ENCODE peak calls at places on chromosomes 7 and 10, in four cellular contexts. One of them, this sample, is unnamed.

GRCh38 chr7:104160375-104160774 is 47.4 kb downstream of the ORC5 start:
- DNase-seq in body of pancreas: no peak
- DNase-seq in testis: no peak
- DNase-seq in PC-9: no peak
- DNase-seq in this sample: peak; percentile 25

GRCh38 chr7:28033386-28033785 is 147.2 kb downstream of the JAZF1 start:
- DNase-seq in PC-9: peak; percentile 33
- DNase-seq in body of pancreas: no peak
- DNase-seq in testis: no peak
- DNase-seq in this sample: no peak

GRCh38 chr10:102773986-102774385 is 30.2 kb downstream of the WBP1L start:
- DNase-seq in body of pancreas: no peak
- DNase-seq in testis: no peak
- DNase-seq in PC-9: no peak
- DNase-seq in this sample: peak; percentile 27

GRCh38 chr10:87750001-87750651 is 67.9 kb downstream of the ATAD1 start:
- DNase-seq in body of pancreas: no peak
- DNase-seq in PC-9: no peak
- DNase-seq in testis: no peak
- DNase-seq in this sample: no peak

GRCh38 chr7:106840342-106840741 is 24.7 kb upstream of the PIK3CG start:
- DNase-seq in PC-9: no peak
- DNase-seq in testis: no peak
- DNase-seq in body of pancreas: no peak
- DNase-seq in this sample: no peak

GRCh38 chr7:92695308-92696261 is 105.4 kb upstream of the FAM133B start:
- DNase-seq in PC-9: peak; percentile 46
- DNase-seq in body of pancreas: peak; percentile 78
- DNase-seq in testis: peak; percentile 28
- DNase-seq in this sample: no peak

GRCh38 chr10:10527861-10528562 is 489.7 kb upstream of the CELF2 start:
- DNase-seq in body of pancreas: no peak
- DNase-seq in PC-9: no peak
- DNase-seq in testis: no peak
- DNase-seq in this sample: no peak

GRCh38 chr7:88455696-88456095 is 149.0 kb upstream of the STEAP4 start:
- DNase-seq in body of pancreas: no peak
- DNase-seq in testis: no peak
- DNase-seq in PC-9: peak; percentile 15
- DNase-seq in this sample: no peak

GRCh38 chr7:21939136-21939857 is 6.4 kb downstream of the CDCA7L start:
- DNase-seq in body of pancreas: no peak
- DNase-seq in PC-9: no peak
- DNase-seq in testis: no peak
- DNase-seq in this sample: no peak

GRCh38 chr7:46000513-46000912 is 79.4 kb upstream of the IGFBP3 start:
- DNase-seq in body of pancreas: no peak
- DNase-seq in PC-9: no peak
- DNase-seq in testis: no peak
- DNase-seq in this sample: no peak

GRCh38 chr10:30365278-30365677 is 16.2 kb upstream of the MTPAP start:
- DNase-seq in body of pancreas: no peak
- DNase-seq in testis: no peak
- DNase-seq in PC-9: peak; percentile 89
- DNase-seq in this sample: no peak

GRCh38 chr10:122504551-122504950 is 43.2 kb downstream of the HTRA1 start:
- DNase-seq in body of pancreas: peak; percentile 90
- DNase-seq in testis: peak; percentile 73
- DNase-seq in PC-9: peak; percentile 44
- DNase-seq in this sample: no peak

DNA sequence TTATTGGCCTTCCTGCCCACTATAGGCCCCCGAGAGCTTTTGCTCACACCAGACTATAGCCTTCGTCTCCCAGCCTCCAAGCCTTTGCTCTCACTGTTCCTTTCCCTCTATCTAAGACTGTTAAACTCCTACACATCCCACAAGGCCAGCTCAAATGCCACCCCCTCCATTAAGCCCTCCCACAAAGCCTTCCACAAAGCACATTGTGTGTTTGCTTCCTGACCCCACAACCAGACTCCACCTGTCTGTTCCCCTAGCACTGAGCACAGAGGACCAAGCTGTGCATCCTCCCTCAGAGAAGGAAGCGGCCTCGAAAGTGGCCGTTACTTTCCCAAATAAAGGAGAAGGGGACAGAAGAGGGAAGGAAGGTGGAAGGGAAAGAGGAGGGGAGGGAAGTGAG is 1.3 kb downstream of the LOXL4 start:
- DNase-seq in body of pancreas: no peak
- DNase-seq in testis: peak; percentile 67
- DNase-seq in PC-9: no peak
- DNase-seq in this sample: no peak
- H3K4me3 ChIP-seq in body of pancreas: no peak overlapping the region
- H3K4me3 ChIP-seq in testis: no peak overlapping the region
- H3K4me3 ChIP-seq in PC-9: peak overlapping the region; percentile 14
- H3K4me3 ChIP-seq in this sample: no peak overlapping the region

GRCh38 chr10:81911328-81911727 is 36.3 kb downstream of the NRG3 start:
- DNase-seq in body of pancreas: no peak
- DNase-seq in PC-9: no peak
- DNase-seq in testis: no peak
- DNase-seq in this sample: no peak
- H3K9me3 ChIP-seq in body of pancreas: no peaks in the 10 kb centered on the region
- H3K9me3 ChIP-seq in PC-9: no peaks in the 10 kb centered on the region
- H3K9me3 ChIP-seq in testis: no peaks in the 10 kb centered on the region
- H3K9me3 ChIP-seq in this sample: no peaks in the 10 kb centered on the region

GRCh38 chr7:121369462-121369861 is 26.6 kb downstream of the FAM3C start:
- DNase-seq in body of pancreas: no peak
- DNase-seq in testis: no peak
- DNase-seq in PC-9: peak; percentile 19
- DNase-seq in this sample: no peak
- H3K36me3 ChIP-seq in body of pancreas: no peaks in the 10 kb centered on the region
- H3K36me3 ChIP-seq in testis: no peaks in the 10 kb centered on the region
- H3K36me3 ChIP-seq in PC-9: peaks cover 63% of the 10 kb centered on the region
- H3K36me3 ChIP-seq in this sample: no peaks in the 10 kb centered on the region

DNA sequence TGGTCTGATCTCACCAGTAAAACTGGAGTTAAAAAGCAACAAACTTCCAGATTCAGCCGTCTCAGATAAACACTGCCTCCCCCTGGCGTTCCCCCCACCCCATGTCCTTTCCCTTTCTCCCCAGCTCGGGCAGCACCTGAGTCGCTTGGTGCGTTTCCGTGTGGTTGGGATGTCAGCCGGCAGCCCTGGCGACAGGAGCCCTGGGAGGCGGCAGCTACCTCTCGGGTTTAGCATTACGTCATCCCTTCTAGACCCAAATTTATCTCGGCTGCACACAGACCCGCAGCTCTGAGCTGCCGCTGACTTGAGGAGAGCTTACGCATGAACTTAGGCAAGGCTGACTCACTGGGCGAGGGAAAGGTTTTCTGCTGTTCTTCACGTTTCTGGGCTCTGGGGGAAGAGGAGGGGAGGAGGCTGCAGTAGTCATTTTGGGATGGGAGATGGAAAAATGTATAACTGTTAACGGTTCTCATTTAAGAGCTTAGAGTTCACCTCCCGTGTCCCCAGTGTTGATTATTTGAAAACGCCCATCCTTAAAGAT is 14.4 kb downstream of the MXI1 start:
- DNase-seq in PC-9: peak; percentile 50
- DNase-seq in body of pancreas: peak; percentile 87
- DNase-seq in testis: peak; percentile 84
- DNase-seq in this sample: peak; percentile 67
- H3K4me3 ChIP-seq in PC-9: peak overlapping the region; percentile 41
- H3K4me3 ChIP-seq in body of pancreas: no peak overlapping the region
- H3K4me3 ChIP-seq in testis: no peak overlapping the region
- H3K4me3 ChIP-seq in this sample: peak overlapping the region; percentile 12

DNA sequence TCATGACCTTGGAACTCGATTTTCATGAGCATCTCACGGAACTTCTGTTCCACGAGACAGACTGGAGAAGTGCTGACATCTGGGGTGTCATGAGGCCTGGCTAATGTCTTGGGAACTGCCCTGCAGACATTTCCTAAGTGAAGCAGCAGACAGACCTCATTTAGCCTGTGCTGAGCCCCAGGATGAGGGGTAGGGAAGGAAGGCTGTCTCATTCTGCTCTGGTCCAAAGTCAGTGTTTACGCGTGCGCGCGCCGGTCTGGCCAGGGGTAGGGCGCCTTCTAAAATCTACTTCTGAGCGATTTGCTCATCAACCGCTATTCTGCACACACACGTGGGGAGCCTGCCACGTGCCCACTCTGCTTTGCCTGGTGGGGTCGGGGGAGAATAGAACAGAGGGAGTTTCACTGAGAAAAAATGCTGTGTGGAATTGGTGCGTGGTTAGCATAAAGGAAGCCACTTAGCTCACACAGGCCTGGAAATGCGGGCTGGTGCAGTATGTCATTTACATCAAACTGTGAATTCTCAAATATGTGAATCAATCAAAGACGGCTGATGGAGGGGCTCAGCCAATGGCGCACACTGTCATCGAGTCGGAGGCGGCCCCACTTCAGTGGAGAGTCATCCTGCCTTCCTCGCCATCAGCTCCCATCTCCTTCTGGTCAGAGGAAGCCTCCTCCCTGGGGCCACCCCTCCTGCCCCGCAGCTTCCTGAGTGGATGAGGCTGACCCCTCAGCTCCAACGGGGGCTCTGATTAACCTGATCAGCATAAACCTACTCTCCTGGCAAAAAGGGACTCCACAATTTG is 335.1 kb downstream of the ADARB2 start:
- DNase-seq in body of pancreas: no peak
- DNase-seq in testis: peak; percentile 10
- DNase-seq in PC-9: no peak
- DNase-seq in this sample: no peak
- H3K9me3 ChIP-seq in body of pancreas: no peaks in the 10 kb centered on the region
- H3K9me3 ChIP-seq in testis: no peaks in the 10 kb centered on the region
- H3K9me3 ChIP-seq in PC-9: no peaks in the 10 kb centered on the region
- H3K9me3 ChIP-seq in this sample: no peaks in the 10 kb centered on the region

GRCh38 chr7:55496906-55497305 is 75.4 kb downstream of the VOPP1 start:
- DNase-seq in testis: no peak
- DNase-seq in body of pancreas: no peak
- DNase-seq in PC-9: no peak
- DNase-seq in this sample: no peak
- H3K36me3 ChIP-seq in testis: no peaks in the 10 kb centered on the region
- H3K36me3 ChIP-seq in body of pancreas: no peaks in the 10 kb centered on the region
- H3K36me3 ChIP-seq in PC-9: peaks cover 24% of the 10 kb centered on the region
- H3K36me3 ChIP-seq in this sample: peaks cover 72% of the 10 kb centered on the region

GRCh38 chr7:2452074-2452507 is 24.1 kb downstream of the GRIFIN start:
- DNase-seq in PC-9: peak; percentile 44
- DNase-seq in testis: no peak
- DNase-seq in body of pancreas: no peak
- DNase-seq in this sample: peak; percentile 18
- H3K4me3 ChIP-seq in PC-9: no peak overlapping the region
- H3K4me3 ChIP-seq in testis: no peak overlapping the region
- H3K4me3 ChIP-seq in body of pancreas: no peak overlapping the region
- H3K4me3 ChIP-seq in this sample: no peak overlapping the region

GRCh38 chr10:36475746-36476145 is 649.7 kb upstream of the ANKRD30A start:
- DNase-seq in body of pancreas: no peak
- DNase-seq in testis: no peak
- DNase-seq in PC-9: no peak
- DNase-seq in this sample: no peak
- H3K9me3 ChIP-seq in body of pancreas: no peaks in the 10 kb centered on the region
- H3K9me3 ChIP-seq in testis: no peaks in the 10 kb centered on the region
- H3K9me3 ChIP-seq in PC-9: no peaks in the 10 kb centered on the region
- H3K9me3 ChIP-seq in this sample: no peaks in the 10 kb centered on the region